ENCODE peak calls at places on chromosomes 3 and 15, in ten cellular contexts. M, X, F, P, N, Y, E, J, A and R are unnamed samples.

GRCh38 chr3:62188547-62189375 is 184.6 kb downstream of the FEZF2 start:
- DNase-seq in X (no peak), F (peak; percentile 58), Y (peak; percentile 72), E (peak; percentile 77), A (peak; percentile 68), J (peak; percentile 32), P (peak; percentile 69), N (peak; percentile 49), M (peak; percentile 81), R (peak; percentile 90)

GRCh38 chr3:150603888-150604319 is 783 bp downstream of the SELENOT start:
- DNase-seq in N (no peak), M (peak; percentile 37), X (no peak), F (no peak), Y (peak; percentile 15), A (no peak), J (no peak), E (peak; percentile 27), P (no peak), R (no peak)

GRCh38 chr3:107850681-107851080 is 240.2 kb downstream of the CD47 start:
- DNase-seq in J (no peak), P (no peak), M (peak; percentile 23), A (no peak), E (no peak), N (no peak), Y (no peak), X (no peak), F (no peak), R (no peak)

GRCh38 chr3:177467268-177467985 is 270.1 kb upstream of the TBL1XR1 start:
- DNase-seq in X (no peak), F (no peak), P (no peak), N (no peak), Y (no peak), M (no peak), A (no peak), E (no peak), J (no peak), R (no peak)

GRCh38 chr3:24472358-24472757 is 22.3 kb downstream of the THRB start:
- DNase-seq in X (no peak), Y (peak; percentile 18), P (no peak), M (no peak), N (no peak), F (peak; percentile 78), A (no peak), J (no peak), E (no peak), R (no peak)

GRCh38 chr3:52054689-52055511 is 1.5 kb downstream of the DUSP7 start:
- DNase-seq in X (no peak), P (peak; percentile 15), M (peak; percentile 22), A (no peak), F (no peak), Y (no peak), N (no peak), E (peak; percentile 26), J (no peak), R (no peak)

GRCh38 chr15:98525625-98526024 is 122.7 kb upstream of the IGF1R start:
- DNase-seq in X (no peak), F (no peak), Y (no peak), A (no peak), M (no peak), P (no peak), J (no peak), N (no peak), E (no peak), R (peak; percentile 77)

GRCh38 chr3:57100046-57100695 is 39.7 kb downstream of the SPATA12 start:
- DNase-seq in J (peak; percentile 14), N (peak; percentile 44), F (peak; percentile 62), M (peak; percentile 85), E (peak; percentile 86), P (peak; percentile 86), X (no peak), Y (peak; percentile 67), A (peak; percentile 48), R (peak; percentile 90)

GRCh38 chr3:41711656-41712055 is 250.2 kb downstream of the ULK4 start:
- DNase-seq in A (no peak), J (no peak), Y (no peak), F (peak; percentile 55), E (no peak), N (no peak), P (no peak), M (peak; percentile 21), X (no peak), R (peak; percentile 38)

GRCh38 chr3:39101022-39101689 is 6.3 kb downstream of the GORASP1 start:
- DNase-seq in M (peak; percentile 62), P (peak; percentile 71), J (no peak), F (peak; percentile 26), X (no peak), N (peak; percentile 38), Y (peak; percentile 61), A (no peak), E (no peak), R (peak; percentile 48)

GRCh38 chr15:71559098-71559497 is 251.3 kb upstream of the NR2E3 start:
- DNase-seq in M (no peak), F (peak; percentile 93), A (no peak), Y (peak; percentile 40), X (peak; percentile 85), N (no peak), E (no peak), P (no peak), J (no peak), R (no peak)

GRCh38 chr3:27577504-27577903 is 93.3 kb upstream of the SLC4A7 start:
- DNase-seq in F (no peak), J (no peak), M (no peak), N (no peak), X (no peak), P (no peak), Y (no peak), A (no peak), E (no peak), R (no peak)

GRCh38 chr15:70147778-70148177 is 50.1 kb upstream of the TLE3 start:
- DNase-seq in F (no peak), E (no peak), J (no peak), N (no peak), P (no peak), A (no peak), X (no peak), Y (no peak), M (no peak), R (no peak)

GRCh38 chr15:50945725-50946124 is 37.2 kb downstream of the AP4E1 start:
- DNase-seq in Y (no peak), A (no peak), N (no peak), P (no peak), F (peak; percentile 4), E (no peak), X (no peak), J (no peak), M (no peak), R (peak; percentile 7)

GRCh38 chr15:57538822-57539221 is 52.9 kb upstream of the MYZAP start:
- DNase-seq in X (peak; percentile 57), J (no peak), A (no peak), Y (no peak), F (no peak), E (no peak), M (no peak), N (no peak), P (no peak), R (no peak)

GRCh38 chr3:99119312-99119810 is 217.9 kb upstream of the DCBLD2 start:
- DNase-seq in P (no peak), N (no peak), J (no peak), X (no peak), Y (no peak), E (no peak), A (no peak), F (peak; percentile 68), M (no peak), R (no peak)